ENCODE peak calls at places on chromosomes 5 and 9, in nine cellular contexts. J is activated naive CD4-positive, alpha-beta T cell; B is A172; Q is activated T-helper 1 cell treated with Interleukin-2 at 50 U/mL for 16 hours; S is stimulated activated CD8-positive, alpha-beta memory T cell treated with anti-CD3 and anti-CD28 coated beads, Interleukin-15, amount 100 ng/mL, for 1 hour; P is NCI-H2081; N is sciatic nerve; W is effector memory CD4-positive, alpha-beta T cell; O is fibroblast of pulmonary artery. C is an unnamed sample.

GRCh38 chr9:38371495-38371894 is 21.0 kb upstream of the ALDH1B1 start:
- DNase-seq in J (no peak), B (peak), Q (no peak), S (no peak), P (no peak), N (no peak), W (no peak), O (peak), C (no peak)

GRCh38 chr5:176658007-176658599 is 10.8 kb downstream of the TSPAN17 start:
- DNase-seq in J (peak), B (peak), Q (peak), S (peak), P (peak), N (peak), W (peak), O (peak), C (peak)

GRCh38 chr9:133609311-133610098 is at the start of gene FAM163B:
- DNase-seq in J (no peak), B (no peak), Q (no peak), S (no peak), P (no peak), N (no peak), W (no peak), O (peak), C (no peak)

GRCh38 chr5:42168091-42168670 is 243.1 kb downstream of the FBXO4 start:
- DNase-seq in J (no peak), B (no peak), Q (no peak), S (no peak), P (no peak), N (no peak), W (no peak), O (no peak), C (no peak)

GRCh38 chr5:111854196-111854595 is 97.2 kb upstream of the NREP start:
- DNase-seq in J (no peak), B (no peak), Q (no peak), S (no peak), P (no peak), N (no peak), W (no peak), O (no peak), C (no peak)

GRCh38 chr5:172469697-172470096 is 15.4 kb upstream of the SH3PXD2B start:
- DNase-seq in J (no peak), B (no peak), Q (no peak), S (no peak), P (no peak), N (no peak), W (no peak), O (no peak), C (no peak)

GRCh38 chr9:136044971-136045594 is 50.0 kb downstream of the NACC2 start:
- DNase-seq in J (no peak), B (no peak), Q (no peak), S (no peak), P (no peak), N (no peak), W (no peak), O (no peak), C (no peak)

GRCh38 chr5:58629190-58630159 is 46.6 kb downstream of the RAB3C start:
- DNase-seq in J (no peak), B (no peak), Q (no peak), S (no peak), P (no peak), N (no peak), W (no peak), O (no peak), C (no peak)

GRCh38 chr9:113876806-113877236 is 712 bp downstream of the ZNF618 start:
- DNase-seq in J (no peak), B (no peak), Q (no peak), S (no peak), P (peak), N (no peak), W (no peak), O (peak), C (no peak)

GRCh38 chr9:129568560-129569505 is 52.1 kb downstream of the C9orf50 start:
- DNase-seq in J (no peak), B (no peak), Q (no peak), S (no peak), P (peak), N (peak), W (no peak), O (no peak), C (no peak)

GRCh38 chr5:175214152-175214551 is 229.8 kb downstream of the DRD1 start:
- DNase-seq in J (no peak), B (peak), Q (no peak), S (no peak), P (no peak), N (no peak), W (no peak), O (peak), C (peak)

GRCh38 chr9:3682186-3682585 is 156.4 kb upstream of the RFX3 start:
- DNase-seq in J (no peak), B (no peak), Q (no peak), S (no peak), P (no peak), N (no peak), W (no peak), O (no peak), C (no peak)

GRCh38 chr5:78526049-78526525 is 122.5 kb downstream of the LHFPL2 start:
- DNase-seq in J (no peak), B (peak), Q (no peak), S (no peak), P (no peak), N (no peak), W (no peak), O (peak), C (peak)

GRCh38 chr5:54135042-54135441 is 175.3 kb downstream of the ARL15 start:
- DNase-seq in J (no peak), B (no peak), Q (no peak), S (no peak), P (no peak), N (no peak), W (no peak), O (peak), C (no peak)

C was measured in H54.